ENCODE peak calls at places on chromosomes 2 and 18, in ten cellular contexts. Q is A549, V is pancreas, A is sigmoid colon, Y is aorta, I is mammary epithelial cell, O is GM23248, L is endodermal cell, G is K562, E is adrenal gland. J is an unnamed sample. For H3K9me3, the result is how much of the 10 kb centered on the place peaks cover.

GRCh38 chr2:143433158-143433557 is 303.9 kb downstream of the ARHGAP15 start:
- DNase-seq in O (no peak), A (no peak), I (no peak), V (no peak), G (no peak), Q (no peak), Y (no peak), L (no peak), E (no peak), J (no peak)

GRCh38 chr2:37614061-37614802 is 57.2 kb downstream of the CDC42EP3 start:
- DNase-seq in I (peak), E (no peak), Y (peak), V (no peak), O (peak), Q (peak), A (peak), L (no peak), G (no peak), J (no peak)

GRCh38 chr18:56678836-56679565 is 27.8 kb downstream of the WDR7 start:
- DNase-seq in I (peak), E (no peak), G (no peak), L (no peak), O (no peak), Q (no peak), A (no peak), Y (no peak), V (no peak), J (no peak)

GRCh38 chr2:163637876-163638275 is 97.9 kb downstream of the FIGN start:
- DNase-seq in G (no peak), Q (no peak), E (no peak), V (no peak), L (no peak), A (no peak), O (no peak), I (no peak), Y (no peak), J (no peak)

GRCh38 chr2:214503568-214503967 is 92.7 kb downstream of the VWC2L start:
- DNase-seq in Q (no peak), V (no peak), L (no peak), G (no peak), O (no peak), A (no peak), I (no peak), Y (no peak), E (no peak), J (no peak)

GRCh38 chr18:72830109-72830508 is 37.7 kb downstream of the NETO1 start:
- DNase-seq in E (no peak), O (peak), I (peak), L (peak), A (no peak), G (no peak), Y (no peak), Q (peak), V (no peak), J (no peak)

GRCh38 chr18:57497372-57498294 is 62.5 kb downstream of the ONECUT2 start:
- DNase-seq in G (no peak), O (peak), E (peak), V (no peak), I (peak), Y (no peak), A (no peak), Q (peak), L (no peak), J (no peak)

GRCh38 chr18:31979714-31980113 is 36.8 kb upstream of the TRAPPC8 start:
- DNase-seq in V (no peak), A (no peak), Y (no peak), L (no peak), I (no peak), E (no peak), G (no peak), O (no peak), Q (no peak), J (no peak)

GRCh38 chr2:6791682-6792081 is 74.0 kb downstream of the CMPK2 start:
- DNase-seq in I (no peak), Y (no peak), O (no peak), E (no peak), G (peak), Q (peak), A (no peak), V (no peak), L (peak), J (no peak)

GRCh38 chr2:96107883-96108551 is 8.4 kb downstream of the ADRA2B start:
- DNase-seq in Q (no peak), O (no peak), V (no peak), L (peak), Y (peak), G (no peak), A (no peak), E (no peak), I (no peak), J (no peak)

GRCh38 chr18:62460851-62461300 is 61.9 kb upstream of the ZCCHC2 start:
- DNase-seq in G (no peak), L (no peak), V (no peak), O (peak), I (no peak), A (no peak), Y (no peak), E (peak), Q (peak), J (no peak)

GRCh38 chr2:9261231-9261883 is 54.7 kb downstream of the ASAP2 start:
- DNase-seq in G (no peak), V (no peak), A (peak), I (no peak), Q (no peak), L (no peak), Y (peak), O (peak), E (no peak), J (no peak)

GRCh38 chr2:23199115-23199918 is 185.7 kb upstream of the KLHL29 start:
- DNase-seq in O (peak), L (peak), Y (no peak), G (peak), Q (peak), V (no peak), I (peak), A (no peak), E (no peak), J (no peak)

GRCh38 chr2:121617042-121617599 is 32.1 kb downstream of the CLASP1 start:
- DNase-seq in A (no peak), G (no peak), L (no peak), Q (no peak), E (no peak), O (peak), V (no peak), Y (no peak), I (no peak), J (no peak)

GRCh38 chr2:85754313-85755095 is 713 bp downstream of the ATOH8 start:
- DNase-seq in E (no peak), G (no peak), A (no peak), Q (peak), V (no peak), O (peak), L (peak), Y (peak), I (peak), J (no peak)

GRCh38 chr2:157830696-157831570 is 45.2 kb downstream of the ACVR1 start:
- DNase-seq in Y (no peak), O (peak), Q (peak), A (no peak), E (peak), I (peak), G (no peak), L (no peak), V (no peak), J (no peak)

GRCh38 chr2:127623388-127624320 is 22.3 kb upstream of the GPR17 start:
- DNase-seq in Y (peak), Q (no peak), I (no peak), E (peak), O (peak), A (peak), L (peak), G (no peak), V (no peak), J (no peak)

GRCh38 chr2:67455219-67456142 is 58.3 kb downstream of the ETAA1 start:
- DNase-seq in Q (no peak), I (no peak), Y (no peak), L (no peak), A (no peak), G (no peak), V (no peak), O (no peak), E (no peak), J (no peak)

GRCh38 chr18:2948038-2948437 is 64.9 kb downstream of the LPIN2 start:
- DNase-seq in I (peak), L (peak), E (no peak), V (peak), Q (peak), O (peak), G (peak), A (no peak), Y (no peak), J (no peak)

GRCh38 chr2:119826370-119826961 is 66.7 kb downstream of the PTPN4 start:
- DNase-seq in Q (peak), V (no peak), E (no peak), G (peak), L (peak), Y (no peak), O (peak), I (no peak), A (no peak), J (no peak)

GRCh38 chr18:78803104-78803503 is 176.5 kb upstream of the SALL3 start:
- DNase-seq in E (no peak), I (no peak), O (no peak), L (no peak), V (no peak), Y (no peak), Q (no peak), G (no peak), A (peak), J (no peak)
- H3K9me3 ChIP-seq in E (under half), I (under half), O (under half), L (under half), V (under half), Y (under half), Q (under half), G (under half), A (under half), J (under half)

GRCh38 chr2:109129356-109129920 is 433 bp downstream of the SH3RF3 start:
- DNase-seq in L (peak), I (peak), Q (peak), G (no peak), V (peak), O (peak), Y (peak), E (peak), A (no peak), J (no peak)

GRCh38 chr2:109131777-109132176 is 2.8 kb downstream of the SH3RF3 start:
- DNase-seq in O (no peak), G (no peak), L (no peak), Y (no peak), E (no peak), A (no peak), I (no peak), V (no peak), Q (no peak), J (no peak)

GRCh38 chr2:109128466-109129355 is at the start of gene SH3RF3:
- DNase-seq in L (peak), G (no peak), A (peak), E (peak), I (peak), O (peak), Q (peak), V (peak), Y (peak), J (no peak)

GRCh38 chr2:109130726-109130995 is 1.7 kb downstream of the SH3RF3 start:
- DNase-seq in O (peak), L (no peak), G (no peak), V (no peak), E (no peak), A (no peak), Y (no peak), Q (no peak), I (no peak), J (no peak)

DNA sequence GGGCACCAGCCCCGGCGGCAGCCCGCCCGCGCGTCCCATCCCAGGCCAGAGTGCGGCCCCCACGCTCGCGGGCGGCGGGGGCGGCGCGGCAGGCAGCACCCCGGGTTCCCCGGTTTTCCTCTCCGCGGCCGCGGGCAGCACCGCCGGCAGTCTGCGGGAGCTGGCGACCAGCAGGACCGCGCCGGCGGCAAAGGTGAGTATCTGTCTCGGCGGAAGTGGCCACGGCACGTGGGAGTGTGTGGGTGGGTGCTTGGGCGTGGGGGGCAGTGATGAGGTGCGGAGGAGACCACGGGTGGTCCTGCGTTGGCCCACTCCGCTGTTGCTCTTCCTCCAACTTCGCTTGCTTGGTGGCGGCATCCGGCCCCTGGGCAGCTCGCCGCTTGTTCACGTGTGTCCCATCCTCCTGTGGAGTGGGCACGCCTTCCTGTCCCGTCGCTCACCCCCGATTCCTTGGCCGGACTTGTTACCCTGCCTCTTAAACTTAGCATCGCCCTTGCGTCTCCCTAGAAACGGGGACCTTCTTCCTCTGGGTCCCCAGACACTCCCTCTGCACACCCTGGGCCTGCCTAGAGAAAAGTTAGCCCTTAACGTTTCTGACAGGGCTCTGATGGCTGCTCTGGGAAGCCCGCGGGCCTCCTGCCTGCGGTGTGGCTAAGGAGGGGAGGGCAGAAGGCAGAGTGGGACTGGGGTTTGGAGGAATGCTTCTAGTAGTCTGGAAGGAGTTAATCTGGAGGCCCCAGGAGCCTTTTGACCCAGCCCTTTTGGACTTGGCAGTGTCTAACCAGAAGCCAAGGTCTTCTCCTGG is 1.1 kb downstream of the SH3RF3 start:
- DNase-seq in L (peak), Q (no peak), I (no peak), A (peak), O (peak), Y (peak), G (no peak), E (peak), V (no peak), J (no peak)
- H3K27ac ChIP-seq in L (no peak), Q (no peak), I (no peak), A (peak), O (no peak), Y (peak), G (no peak), E (no peak), V (no peak), J (no peak)

GRCh38 chr18:21112543-21113105 is 1.0 kb upstream of the ROCK1 start:
- DNase-seq in O (peak), A (no peak), Q (no peak), V (no peak), E (no peak), L (no peak), I (no peak), G (peak), Y (no peak), J (no peak)
- H3K4me3 ChIP-seq in O (peak), A (peak), Q (peak), V (peak), E (peak), L (peak), I (peak), G (peak), Y (peak), J (peak)

GRCh38 chr2:115290478-115290877 is 848.0 kb downstream of the DPP10 start:
- DNase-seq in O (no peak), Y (no peak), I (no peak), A (no peak), E (no peak), L (no peak), V (no peak), Q (no peak), G (no peak), J (no peak)
- H3K9me3 ChIP-seq in O (under half), Y (under half), I (under half), A (under half), E (under half), L (under half), V (under half), Q (under half), G (under half), J (under half)